ENCODE peak calls at places on chromosomes 4 and X, in seven cellular contexts. One of them, this sample, is unnamed.

GRCh38 chr4:150242820-150243458 is 164.7 kb downstream of the DCLK2 start:
- DNase-seq in GM23248: peak
- DNase-seq in heart right ventricle: no peak
- DNase-seq in EH: peak
- DNase-seq in HuH-7: peak
- DNase-seq in stimulated activated CD8-positive, alpha-beta memory T cell treated with anti-CD3 and anti-CD28 coated beads, Interleukin-4, amount 100 ng/mL, for 4 hours: no peak
- DNase-seq in CD4-positive, alpha-beta T cell: no peak
- DNase-seq in this sample: no peak

GRCh38 chr4:47528651-47529050 is 43.6 kb downstream of the ATP10D start:
- DNase-seq in GM23248: peak
- DNase-seq in heart right ventricle: no peak
- DNase-seq in EH: peak
- DNase-seq in HuH-7: no peak
- DNase-seq in stimulated activated CD8-positive, alpha-beta memory T cell treated with anti-CD3 and anti-CD28 coated beads, Interleukin-4, amount 100 ng/mL, for 4 hours: no peak
- DNase-seq in CD4-positive, alpha-beta T cell: no peak
- DNase-seq in this sample: no peak

GRCh38 chr4:112979881-112980421 is 69.5 kb upstream of the ANK2 start:
- DNase-seq in GM23248: no peak
- DNase-seq in heart right ventricle: no peak
- DNase-seq in EH: no peak
- DNase-seq in HuH-7: no peak
- DNase-seq in stimulated activated CD8-positive, alpha-beta memory T cell treated with anti-CD3 and anti-CD28 coated beads, Interleukin-4, amount 100 ng/mL, for 4 hours: no peak
- DNase-seq in CD4-positive, alpha-beta T cell: no peak
- DNase-seq in this sample: no peak

GRCh38 chrX:41238543-41238942 is 95.4 kb upstream of the DDX3X start:
- DNase-seq in GM23248: peak
- DNase-seq in heart right ventricle: no peak
- DNase-seq in EH: peak
- DNase-seq in HuH-7: no peak
- DNase-seq in stimulated activated CD8-positive, alpha-beta memory T cell treated with anti-CD3 and anti-CD28 coated beads, Interleukin-4, amount 100 ng/mL, for 4 hours: no peak
- DNase-seq in CD4-positive, alpha-beta T cell: no peak
- DNase-seq in this sample: no peak

GRCh38 chr4:7759635-7760034 is 180.0 kb downstream of the AFAP1 start:
- DNase-seq in GM23248: no peak
- DNase-seq in heart right ventricle: no peak
- DNase-seq in EH: no peak
- DNase-seq in HuH-7: no peak
- DNase-seq in stimulated activated CD8-positive, alpha-beta memory T cell treated with anti-CD3 and anti-CD28 coated beads, Interleukin-4, amount 100 ng/mL, for 4 hours: no peak
- DNase-seq in CD4-positive, alpha-beta T cell: no peak
- DNase-seq in this sample: no peak

GRCh38 chr4:186952709-186953108 is 229.1 kb upstream of the FAT1 start:
- DNase-seq in GM23248: no peak
- DNase-seq in heart right ventricle: no peak
- DNase-seq in EH: no peak
- DNase-seq in HuH-7: no peak
- DNase-seq in stimulated activated CD8-positive, alpha-beta memory T cell treated with anti-CD3 and anti-CD28 coated beads, Interleukin-4, amount 100 ng/mL, for 4 hours: no peak
- DNase-seq in CD4-positive, alpha-beta T cell: no peak
- DNase-seq in this sample: no peak

GRCh38 chr4:153792007-153792892 is 3.4 kb upstream of the SFRP2 start:
- DNase-seq in GM23248: peak
- DNase-seq in heart right ventricle: no peak
- DNase-seq in EH: peak
- DNase-seq in HuH-7: peak
- DNase-seq in stimulated activated CD8-positive, alpha-beta memory T cell treated with anti-CD3 and anti-CD28 coated beads, Interleukin-4, amount 100 ng/mL, for 4 hours: no peak
- DNase-seq in CD4-positive, alpha-beta T cell: no peak
- DNase-seq in this sample: no peak

GRCh38 chr4:43047044-43047443 is 154.5 kb downstream of the GRXCR1 start:
- DNase-seq in GM23248: no peak
- DNase-seq in heart right ventricle: no peak
- DNase-seq in EH: no peak
- DNase-seq in HuH-7: no peak
- DNase-seq in stimulated activated CD8-positive, alpha-beta memory T cell treated with anti-CD3 and anti-CD28 coated beads, Interleukin-4, amount 100 ng/mL, for 4 hours: no peak
- DNase-seq in CD4-positive, alpha-beta T cell: no peak
- DNase-seq in this sample: no peak

GRCh38 chrX:63349307-63349706 is 1.8 kb downstream of the SPIN4 start:
- DNase-seq in GM23248: no peak
- DNase-seq in heart right ventricle: no peak
- DNase-seq in EH: no peak
- DNase-seq in HuH-7: no peak
- DNase-seq in stimulated activated CD8-positive, alpha-beta memory T cell treated with anti-CD3 and anti-CD28 coated beads, Interleukin-4, amount 100 ng/mL, for 4 hours: no peak
- DNase-seq in CD4-positive, alpha-beta T cell: no peak
- DNase-seq in this sample: no peak

GRCh38 chrX:15574017-15574416 is 26.7 kb downstream of the ACE2 start:
- DNase-seq in GM23248: no peak
- DNase-seq in heart right ventricle: no peak
- DNase-seq in EH: no peak
- DNase-seq in HuH-7: no peak
- DNase-seq in stimulated activated CD8-positive, alpha-beta memory T cell treated with anti-CD3 and anti-CD28 coated beads, Interleukin-4, amount 100 ng/mL, for 4 hours: no peak
- DNase-seq in CD4-positive, alpha-beta T cell: no peak
- DNase-seq in this sample: no peak

GRCh38 chr4:41913509-41913908 is 21.7 kb upstream of the TMEM33 start:
- DNase-seq in GM23248: no peak
- DNase-seq in heart right ventricle: no peak
- DNase-seq in EH: no peak
- DNase-seq in HuH-7: no peak
- DNase-seq in stimulated activated CD8-positive, alpha-beta memory T cell treated with anti-CD3 and anti-CD28 coated beads, Interleukin-4, amount 100 ng/mL, for 4 hours: no peak
- DNase-seq in CD4-positive, alpha-beta T cell: no peak
- DNase-seq in this sample: no peak

GRCh38 chrX:125333583-125333982 is 13.9 kb downstream of the TEX13C start:
- DNase-seq in GM23248: no peak
- DNase-seq in heart right ventricle: no peak
- DNase-seq in EH: no peak
- DNase-seq in HuH-7: no peak
- DNase-seq in stimulated activated CD8-positive, alpha-beta memory T cell treated with anti-CD3 and anti-CD28 coated beads, Interleukin-4, amount 100 ng/mL, for 4 hours: no peak
- DNase-seq in CD4-positive, alpha-beta T cell: no peak
- DNase-seq in this sample: no peak

GRCh38 chrX:118536687-118537461 is 41.3 kb downstream of the DOCK11 start:
- DNase-seq in GM23248: peak
- DNase-seq in heart right ventricle: no peak
- DNase-seq in EH: peak
- DNase-seq in HuH-7: peak
- DNase-seq in stimulated activated CD8-positive, alpha-beta memory T cell treated with anti-CD3 and anti-CD28 coated beads, Interleukin-4, amount 100 ng/mL, for 4 hours: no peak
- DNase-seq in CD4-positive, alpha-beta T cell: peak
- DNase-seq in this sample: no peak

GRCh38 chr4:158850800-158851644 is 82.2 kb downstream of the FNIP2 start:
- DNase-seq in GM23248: peak
- DNase-seq in heart right ventricle: no peak
- DNase-seq in EH: peak
- DNase-seq in HuH-7: no peak
- DNase-seq in stimulated activated CD8-positive, alpha-beta memory T cell treated with anti-CD3 and anti-CD28 coated beads, Interleukin-4, amount 100 ng/mL, for 4 hours: no peak
- DNase-seq in CD4-positive, alpha-beta T cell: no peak
- DNase-seq in this sample: no peak

GRCh38 chrX:133986008-133986683 is 752 bp upstream of the GPC3 start:
- DNase-seq in GM23248: no peak
- DNase-seq in heart right ventricle: no peak
- DNase-seq in EH: no peak
- DNase-seq in HuH-7: no peak
- DNase-seq in stimulated activated CD8-positive, alpha-beta memory T cell treated with anti-CD3 and anti-CD28 coated beads, Interleukin-4, amount 100 ng/mL, for 4 hours: no peak
- DNase-seq in CD4-positive, alpha-beta T cell: no peak
- DNase-seq in this sample: no peak

GRCh38 chr4:133147365-133147821 is 1.7 kb upstream of the PCDH10 start:
- DNase-seq in GM23248: no peak
- DNase-seq in heart right ventricle: no peak
- DNase-seq in EH: peak
- DNase-seq in HuH-7: no peak
- DNase-seq in stimulated activated CD8-positive, alpha-beta memory T cell treated with anti-CD3 and anti-CD28 coated beads, Interleukin-4, amount 100 ng/mL, for 4 hours: no peak
- DNase-seq in CD4-positive, alpha-beta T cell: no peak
- DNase-seq in this sample: no peak

GRCh38 chr4:64000241-64000640 is 409.0 kb downstream of the TECRL start:
- DNase-seq in GM23248: no peak
- DNase-seq in heart right ventricle: no peak
- DNase-seq in EH: no peak
- DNase-seq in HuH-7: no peak
- DNase-seq in stimulated activated CD8-positive, alpha-beta memory T cell treated with anti-CD3 and anti-CD28 coated beads, Interleukin-4, amount 100 ng/mL, for 4 hours: no peak
- DNase-seq in CD4-positive, alpha-beta T cell: no peak
- DNase-seq in this sample: no peak

GRCh38 chr4:112523764-112524505 is 8.0 kb upstream of the NEUROG2 start:
- DNase-seq in GM23248: peak
- DNase-seq in heart right ventricle: peak
- DNase-seq in EH: no peak
- DNase-seq in HuH-7: peak
- DNase-seq in stimulated activated CD8-positive, alpha-beta memory T cell treated with anti-CD3 and anti-CD28 coated beads, Interleukin-4, amount 100 ng/mL, for 4 hours: peak
- DNase-seq in CD4-positive, alpha-beta T cell: peak
- DNase-seq in this sample: no peak